ENCODE peak calls at places on chromosomes 7 and 10, in ten cellular contexts. I, Q, N, J, G, M, Y, X, L and U are unnamed samples.

GRCh38 chr7:128268233-128268632 is 27.2 kb downstream of the LEP start:
- DNase-seq in I (no peak), Q (no peak), N (no peak), J (no peak), G (no peak), M (no peak), Y (no peak), X (peak; percentile 17), L (no peak), U (no peak)

GRCh38 chr7:9600974-9601373 is 1167.6 kb downstream of the NXPH1 start:
- DNase-seq in I (peak; percentile 2), Q (no peak), N (no peak), J (no peak), G (no peak), M (no peak), Y (no peak), X (no peak), L (no peak), U (no peak)

GRCh38 chr7:44063894-44064651 is 1.3 kb downstream of the PGAM2 start:
- DNase-seq in I (no peak), Q (no peak), N (no peak), J (no peak), G (peak; percentile 66), M (no peak), Y (no peak), X (peak; percentile 59), L (no peak), U (no peak)

GRCh38 chr7:89334785-89335184 is 539.2 kb upstream of the TEX47 start:
- DNase-seq in I (peak; percentile 9), Q (no peak), N (no peak), J (no peak), G (no peak), M (no peak), Y (no peak), X (no peak), L (no peak), U (no peak)

GRCh38 chr7:114790526-114790925 is 131.4 kb upstream of the MDFIC start:
- DNase-seq in I (no peak), Q (no peak), N (no peak), J (no peak), G (no peak), M (no peak), Y (peak; percentile 4), X (no peak), L (no peak), U (peak; percentile 70)

GRCh38 chr7:79984210-79984609 is 150.4 kb upstream of the GNAI1 start:
- DNase-seq in I (no peak), Q (no peak), N (no peak), J (no peak), G (no peak), M (peak; percentile 61), Y (peak; percentile 61), X (no peak), L (no peak), U (peak; percentile 63)

GRCh38 chr7:143147070-143147469 is 15.2 kb downstream of the PIP start:
- DNase-seq in I (no peak), Q (no peak), N (no peak), J (no peak), G (no peak), M (no peak), Y (no peak), X (no peak), L (no peak), U (peak; percentile 30)

GRCh38 chr10:61992059-61992460 is 90.6 kb downstream of the ARID5B start:
- DNase-seq in I (no peak), Q (no peak), N (no peak), J (no peak), G (no peak), M (peak; percentile 49), Y (peak; percentile 81), X (no peak), L (peak; percentile 84), U (peak; percentile 79)

GRCh38 chr7:139482662-139483466 is 609 bp downstream of the KLRG2 start:
- DNase-seq in I (peak; percentile 37), Q (no peak), N (peak; percentile 23), J (no peak), G (no peak), M (no peak), Y (peak; percentile 14), X (peak; percentile 69), L (peak; percentile 4), U (no peak)

GRCh38 chr7:21064698-21065648 is 278.3 kb upstream of the SP8 start:
- DNase-seq in I (peak; percentile 28), Q (no peak), N (no peak), J (no peak), G (no peak), M (no peak), Y (no peak), X (no peak), L (no peak), U (no peak)

GRCh38 chr7:28570970-28571288 is 158.6 kb downstream of the CREB5 start:
- DNase-seq in I (no peak), Q (no peak), N (no peak), J (no peak), G (no peak), M (no peak), Y (peak; percentile 17), X (no peak), L (no peak), U (no peak)

GRCh38 chr7:99729501-99730261 is 5.3 kb downstream of the CYP3A7 start:
- DNase-seq in I (peak; percentile 8), Q (no peak), N (no peak), J (no peak), G (no peak), M (no peak), Y (peak; percentile 2), X (no peak), L (no peak), U (no peak)

GRCh38 chr10:119769886-119770285 is 44.0 kb downstream of the INPP5F start:
- DNase-seq in I (no peak), Q (no peak), N (no peak), J (no peak), G (no peak), M (peak; percentile 75), Y (peak; percentile 54), X (no peak), L (no peak), U (peak; percentile 87)

GRCh38 chr10:71999360-72000072 is 35.3 kb downstream of the CHST3 start:
- DNase-seq in I (no peak), Q (no peak), N (no peak), J (peak; percentile 33), G (peak; percentile 90), M (peak; percentile 70), Y (peak; percentile 96), X (no peak), L (peak; percentile 61), U (peak; percentile 83)

GRCh38 chr10:103619424-103620356 is 126.2 kb downstream of the NEURL1 start:
- DNase-seq in I (no peak), Q (no peak), N (no peak), J (no peak), G (no peak), M (no peak), Y (no peak), X (no peak), L (no peak), U (no peak)
- TF ChIP-seq CTCF in I (no peak), Q (no peak), N (no peak), J (no peak), G (no peak), M (no peak), Y (no peak), X (no peak), L (no peak), U (no peak)

GRCh38 chr10:121601458-121601857 is 3.2 kb upstream of the FGFR2 start:
- DNase-seq in I (no peak), Q (no peak), N (no peak), J (no peak), G (peak; percentile 47), M (no peak), Y (no peak), X (no peak), L (no peak), U (no peak)

GRCh38 chr10:121596668-121597503 is 1.4 kb downstream of the FGFR2 start:
- DNase-seq in I (no peak), Q (no peak), N (peak; percentile 62), J (no peak), G (peak; percentile 83), M (no peak), Y (peak; percentile 17), X (peak; percentile 79), L (peak; percentile 69), U (no peak)

GRCh38 chr10:121597504-121598241 is 571 bp downstream of the FGFR2 start:
- DNase-seq in I (no peak), Q (no peak), N (peak; percentile 25), J (no peak), G (peak; percentile 72), M (no peak), Y (no peak), X (no peak), L (no peak), U (no peak)

GRCh38 chr10:121595806-121596667 is 2.2 kb downstream of the FGFR2 start:
- DNase-seq in I (no peak), Q (no peak), N (no peak), J (no peak), G (peak; percentile 47), M (no peak), Y (no peak), X (no peak), L (peak; percentile 27), U (no peak)

GRCh38 chr10:121598261-121599249 is at the start of gene FGFR2:
- DNase-seq in I (peak; percentile 64), Q (no peak), N (peak; percentile 86), J (peak; percentile 63), G (peak; percentile 92), M (peak; percentile 41), Y (peak; percentile 54), X (peak; percentile 92), L (peak; percentile 88), U (peak; percentile 5)
- H3K4me3 ChIP-seq in I (peak within 1 kb of the TSS; percentile 54), Q (peak within 1 kb of the TSS; percentile 73), N (peak within 1 kb of the TSS; percentile 48), J (peak within 1 kb of the TSS; percentile 38), G (peak within 1 kb of the TSS; percentile 62), M (peak within 1 kb of the TSS; percentile 54), Y (peak within 1 kb of the TSS; percentile 37), X (peak within 1 kb of the TSS; percentile 58), L (peak within 1 kb of the TSS; percentile 57), U (peak within 1 kb of the TSS; percentile 28)

DNA sequence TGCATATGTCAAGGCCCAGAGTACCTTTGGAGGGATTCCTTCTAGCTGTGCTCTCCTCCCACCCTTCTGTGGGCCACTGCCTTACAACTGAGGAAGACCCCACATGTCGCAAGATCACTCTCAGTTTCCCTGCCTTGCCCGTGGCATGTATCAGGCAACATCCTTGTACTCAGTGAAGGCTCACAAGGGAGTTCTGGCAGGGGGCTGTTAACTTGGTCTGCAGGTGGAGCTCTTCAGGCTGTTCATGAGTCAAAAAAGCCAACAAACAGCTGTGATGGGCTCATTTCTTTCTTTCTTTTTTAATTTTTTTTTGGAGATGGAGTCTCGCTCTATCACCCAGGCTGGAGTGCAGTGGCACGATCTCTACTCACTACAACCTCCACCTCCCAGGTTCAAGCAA is 513.0 kb upstream of the ANKRD30A start:
- DNase-seq in I (no peak), Q (no peak), N (no peak), J (no peak), G (no peak), M (no peak), Y (no peak), X (no peak), L (no peak), U (no peak)
- TF ChIP-seq CTCF in I (no peak), Q (no peak), N (no peak), J (no peak), G (no peak), M (no peak), Y (no peak), X (no peak), L (no peak), U (no peak)

DNA sequence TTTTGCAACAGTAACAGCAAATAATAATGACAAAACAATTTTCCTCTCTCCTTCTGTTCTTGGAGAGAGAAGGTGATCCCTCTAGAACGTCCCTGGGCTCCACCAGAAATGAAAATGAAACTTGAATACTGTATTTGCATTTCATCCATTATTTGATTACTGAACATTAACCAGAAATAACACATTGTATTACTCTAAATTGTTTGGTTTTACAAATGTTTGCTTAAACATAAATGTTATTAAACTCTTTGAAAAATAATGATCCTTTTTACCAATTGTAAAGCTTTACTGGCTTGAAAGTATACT is 176.6 kb upstream of the CCDC6 start:
- DNase-seq in I (no peak), Q (no peak), N (no peak), J (no peak), G (no peak), M (no peak), Y (no peak), X (no peak), L (no peak), U (no peak)
- H3K4me3 ChIP-seq in I (no peak overlapping the region), Q (peak overlapping the region; percentile 46), N (peak overlapping the region; percentile 27), J (no peak overlapping the region), G (peak overlapping the region; percentile 11), M (no peak overlapping the region), Y (no peak overlapping the region), X (peak overlapping the region; percentile 17), L (no peak overlapping the region), U (peak overlapping the region; percentile 18)